ENCODE peak calls at places on chromosomes 13 and 19, in seven cellular contexts. One of them, this sample, is unnamed.

GRCh38 chr13:83765796-83766195 is 116.5 kb downstream of the SLITRK1 start:
- DNase-seq in body of pancreas: no peak
- DNase-seq in lower leg skin: no peak
- DNase-seq in upper lobe of left lung: no peak
- DNase-seq in uterus: no peak
- DNase-seq in heart left ventricle: no peak
- DNase-seq in tibial nerve: no peak
- DNase-seq in this sample: no peak

GRCh38 chr13:79459906-79460305 is 21.0 kb upstream of the NDFIP2 start:
- DNase-seq in heart left ventricle: no peak
- DNase-seq in upper lobe of left lung: no peak
- DNase-seq in uterus: no peak
- DNase-seq in body of pancreas: no peak
- DNase-seq in tibial nerve: no peak
- DNase-seq in lower leg skin: no peak
- DNase-seq in this sample: no peak

GRCh38 chr19:17686592-17687042 is 1.5 kb downstream of the UNC13A start:
- DNase-seq in heart left ventricle: peak
- DNase-seq in upper lobe of left lung: no peak
- DNase-seq in uterus: no peak
- DNase-seq in tibial nerve: no peak
- DNase-seq in body of pancreas: peak
- DNase-seq in lower leg skin: no peak
- DNase-seq in this sample: peak

GRCh38 chr13:95833713-95834112 is 156.8 kb downstream of the DNAJC3 start:
- DNase-seq in heart left ventricle: no peak
- DNase-seq in upper lobe of left lung: no peak
- DNase-seq in uterus: no peak
- DNase-seq in lower leg skin: no peak
- DNase-seq in body of pancreas: no peak
- DNase-seq in tibial nerve: no peak
- DNase-seq in this sample: no peak

GRCh38 chr13:26614721-26615120 is 57.2 kb downstream of the WASF3 start:
- DNase-seq in heart left ventricle: no peak
- DNase-seq in tibial nerve: no peak
- DNase-seq in uterus: no peak
- DNase-seq in upper lobe of left lung: no peak
- DNase-seq in body of pancreas: no peak
- DNase-seq in lower leg skin: no peak
- DNase-seq in this sample: no peak

GRCh38 chr19:34300380-34300779 is 46.0 kb downstream of the GARRE1 start:
- DNase-seq in tibial nerve: no peak
- DNase-seq in lower leg skin: no peak
- DNase-seq in uterus: no peak
- DNase-seq in upper lobe of left lung: no peak
- DNase-seq in body of pancreas: no peak
- DNase-seq in heart left ventricle: no peak
- DNase-seq in this sample: no peak

GRCh38 chr13:35598790-35599369 is 122.4 kb upstream of the MAB21L1 start:
- DNase-seq in heart left ventricle: no peak
- DNase-seq in body of pancreas: no peak
- DNase-seq in upper lobe of left lung: no peak
- DNase-seq in lower leg skin: no peak
- DNase-seq in tibial nerve: no peak
- DNase-seq in uterus: no peak
- DNase-seq in this sample: no peak

GRCh38 chr13:103099894-103100293 is 33.7 kb upstream of the SLC10A2 start:
- DNase-seq in heart left ventricle: no peak
- DNase-seq in upper lobe of left lung: no peak
- DNase-seq in lower leg skin: no peak
- DNase-seq in uterus: no peak
- DNase-seq in body of pancreas: no peak
- DNase-seq in tibial nerve: no peak
- DNase-seq in this sample: no peak

GRCh38 chr13:39259371-39259770 is 221.1 kb downstream of the NHLRC3 start:
- DNase-seq in heart left ventricle: no peak
- DNase-seq in uterus: no peak
- DNase-seq in upper lobe of left lung: no peak
- DNase-seq in body of pancreas: no peak
- DNase-seq in lower leg skin: no peak
- DNase-seq in tibial nerve: no peak
- DNase-seq in this sample: no peak

GRCh38 chr13:51838235-51838846 is 6.6 kb downstream of the TMEM272 start:
- DNase-seq in lower leg skin: no peak
- DNase-seq in body of pancreas: no peak
- DNase-seq in uterus: no peak
- DNase-seq in heart left ventricle: no peak
- DNase-seq in upper lobe of left lung: no peak
- DNase-seq in tibial nerve: no peak
- DNase-seq in this sample: no peak

GRCh38 chr13:99854376-99854775 is 117.2 kb downstream of the ZIC5 start:
- DNase-seq in heart left ventricle: no peak
- DNase-seq in lower leg skin: no peak
- DNase-seq in upper lobe of left lung: no peak
- DNase-seq in uterus: no peak
- DNase-seq in body of pancreas: no peak
- DNase-seq in tibial nerve: no peak
- DNase-seq in this sample: no peak

GRCh38 chr19:13228561-13228960 is 78.3 kb downstream of the IER2 start:
- DNase-seq in tibial nerve: no peak
- DNase-seq in uterus: no peak
- DNase-seq in heart left ventricle: no peak
- DNase-seq in lower leg skin: no peak
- DNase-seq in body of pancreas: no peak
- DNase-seq in upper lobe of left lung: no peak
- DNase-seq in this sample: no peak

GRCh38 chr19:1261512-1261862 is 7.6 kb upstream of the CIRBP start:
- DNase-seq in tibial nerve: no peak
- DNase-seq in upper lobe of left lung: no peak
- DNase-seq in uterus: no peak
- DNase-seq in lower leg skin: no peak
- DNase-seq in heart left ventricle: no peak
- DNase-seq in body of pancreas: no peak
- DNase-seq in this sample: no peak

GRCh38 chr19:1260749-1261511 is 8.2 kb upstream of the CIRBP start:
- DNase-seq in upper lobe of left lung: peak
- DNase-seq in lower leg skin: peak
- DNase-seq in uterus: peak
- DNase-seq in tibial nerve: peak
- DNase-seq in body of pancreas: peak
- DNase-seq in heart left ventricle: peak
- DNase-seq in this sample: peak

GRCh38 chr19:1262687-1263123 is 6.4 kb upstream of the CIRBP start:
- DNase-seq in tibial nerve: no peak
- DNase-seq in upper lobe of left lung: no peak
- DNase-seq in lower leg skin: no peak
- DNase-seq in heart left ventricle: no peak
- DNase-seq in body of pancreas: no peak
- DNase-seq in uterus: no peak
- DNase-seq in this sample: peak

GRCh38 chr19:1263198-1263597 is 5.9 kb upstream of the CIRBP start:
- DNase-seq in uterus: no peak
- DNase-seq in tibial nerve: no peak
- DNase-seq in lower leg skin: no peak
- DNase-seq in upper lobe of left lung: no peak
- DNase-seq in heart left ventricle: no peak
- DNase-seq in body of pancreas: no peak
- DNase-seq in this sample: no peak

DNA sequence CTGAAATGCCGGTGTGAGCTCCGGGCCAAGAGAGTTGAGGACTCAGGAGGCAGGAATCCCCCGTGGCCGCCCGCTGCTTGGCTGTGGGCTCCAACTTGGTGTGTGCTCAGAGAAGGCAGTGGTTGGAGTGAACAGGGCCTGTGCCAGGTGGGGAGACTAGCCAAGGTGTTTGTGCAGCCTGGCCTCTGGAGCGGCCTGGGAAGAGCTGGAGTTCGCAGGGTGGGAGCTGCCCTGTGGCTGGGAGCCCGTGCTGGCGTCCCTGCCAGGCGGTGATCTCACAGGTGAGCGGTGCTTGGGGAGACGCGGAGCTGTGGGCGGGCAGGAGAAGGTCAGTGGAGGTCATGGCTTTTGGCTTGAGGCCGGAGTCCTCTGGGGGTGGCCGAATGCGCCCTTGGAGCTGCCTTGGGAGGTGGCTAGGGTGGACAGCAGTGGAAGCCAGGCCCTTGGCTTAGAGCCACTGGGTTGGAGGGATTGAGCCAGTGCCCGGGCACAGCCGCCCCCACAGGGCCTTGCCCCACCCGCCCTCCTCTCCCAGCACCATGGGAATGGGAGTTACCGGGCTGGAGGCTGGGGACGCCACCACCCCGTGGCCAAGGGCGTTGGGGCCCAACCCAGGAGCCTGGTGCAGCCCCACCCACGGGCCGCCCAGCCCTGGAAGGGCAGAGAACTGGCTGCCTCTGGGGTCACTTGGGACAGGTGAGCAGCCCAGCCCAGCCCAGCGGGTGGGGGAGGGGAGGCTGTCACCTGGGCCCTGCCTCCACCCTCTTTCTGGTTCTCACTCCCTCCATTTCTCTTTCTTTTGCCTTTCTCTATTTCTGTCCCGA is 7.1 kb upstream of the CIRBP start:
- DNase-seq in tibial nerve: peak
- DNase-seq in uterus: peak
- DNase-seq in upper lobe of left lung: peak
- DNase-seq in lower leg skin: no peak
- DNase-seq in heart left ventricle: peak
- DNase-seq in body of pancreas: peak
- DNase-seq in this sample: peak
- TF ChIP-seq POLR2A in tibial nerve: no peak
- TF ChIP-seq POLR2A in uterus: no peak
- TF ChIP-seq POLR2A in upper lobe of left lung: no peak
- TF ChIP-seq POLR2A in lower leg skin: no peak
- TF ChIP-seq POLR2A in heart left ventricle: no peak
- TF ChIP-seq POLR2A in body of pancreas: peak
- TF ChIP-seq POLR2A in this sample: no peak

GRCh38 chr19:41554902-41555301 is 21.1 kb upstream of the CEACAM21 start:
- DNase-seq in uterus: no peak
- DNase-seq in lower leg skin: no peak
- DNase-seq in body of pancreas: no peak
- DNase-seq in heart left ventricle: no peak
- DNase-seq in tibial nerve: no peak
- DNase-seq in upper lobe of left lung: no peak
- DNase-seq in this sample: no peak

GRCh38 chr19:41552558-41552957 is 23.4 kb upstream of the CEACAM21 start:
- DNase-seq in upper lobe of left lung: no peak
- DNase-seq in uterus: no peak
- DNase-seq in heart left ventricle: no peak
- DNase-seq in lower leg skin: no peak
- DNase-seq in body of pancreas: no peak
- DNase-seq in tibial nerve: no peak
- DNase-seq in this sample: no peak

GRCh38 chr19:41555752-41556151 is 20.2 kb upstream of the CEACAM21 start:
- DNase-seq in body of pancreas: no peak
- DNase-seq in upper lobe of left lung: no peak
- DNase-seq in heart left ventricle: no peak
- DNase-seq in lower leg skin: no peak
- DNase-seq in uterus: no peak
- DNase-seq in tibial nerve: no peak
- DNase-seq in this sample: no peak

GRCh38 chr19:41551711-41552110 is 24.3 kb upstream of the CEACAM21 start:
- DNase-seq in body of pancreas: no peak
- DNase-seq in uterus: no peak
- DNase-seq in tibial nerve: no peak
- DNase-seq in upper lobe of left lung: no peak
- DNase-seq in heart left ventricle: no peak
- DNase-seq in lower leg skin: no peak
- DNase-seq in this sample: no peak

GRCh38 chr19:41553804-41554203 is 22.2 kb upstream of the CEACAM21 start:
- DNase-seq in upper lobe of left lung: no peak
- DNase-seq in tibial nerve: no peak
- DNase-seq in heart left ventricle: no peak
- DNase-seq in uterus: no peak
- DNase-seq in body of pancreas: no peak
- DNase-seq in lower leg skin: no peak
- DNase-seq in this sample: no peak
- H3K4me3 ChIP-seq in upper lobe of left lung: no peak
- H3K4me3 ChIP-seq in tibial nerve: no peak
- H3K4me3 ChIP-seq in heart left ventricle: no peak
- H3K4me3 ChIP-seq in uterus: no peak
- H3K4me3 ChIP-seq in body of pancreas: no peak
- H3K4me3 ChIP-seq in lower leg skin: no peak
- H3K4me3 ChIP-seq in this sample: no peak

DNA sequence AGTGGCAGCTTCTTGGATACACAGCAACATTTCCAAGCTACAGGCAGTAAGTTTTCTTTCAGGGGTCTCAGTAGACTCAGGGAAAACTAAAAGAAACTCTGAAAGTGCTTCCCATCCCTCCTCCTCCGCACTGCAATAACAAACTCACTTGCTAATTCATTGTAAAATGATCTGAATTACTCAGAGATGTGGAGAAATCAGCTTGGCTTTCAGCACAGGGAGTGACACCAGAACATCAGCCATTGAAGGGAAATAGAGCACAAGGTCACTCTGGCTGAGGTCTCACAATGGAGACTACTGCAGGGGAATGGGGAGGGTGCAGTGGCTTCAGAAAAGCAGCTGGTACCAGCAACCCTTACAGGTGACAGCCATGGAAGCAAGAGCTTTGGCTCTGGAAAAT is 137.3 kb upstream of the SERP2 start:
- DNase-seq in body of pancreas: no peak
- DNase-seq in tibial nerve: no peak
- DNase-seq in heart left ventricle: no peak
- DNase-seq in uterus: peak
- DNase-seq in upper lobe of left lung: no peak
- DNase-seq in lower leg skin: peak
- DNase-seq in this sample: no peak
- TF ChIP-seq POLR2A in body of pancreas: no peak
- TF ChIP-seq POLR2A in tibial nerve: no peak
- TF ChIP-seq POLR2A in heart left ventricle: no peak
- TF ChIP-seq POLR2A in uterus: no peak
- TF ChIP-seq POLR2A in upper lobe of left lung: no peak
- TF ChIP-seq POLR2A in lower leg skin: no peak
- TF ChIP-seq POLR2A in this sample: peak

DNA sequence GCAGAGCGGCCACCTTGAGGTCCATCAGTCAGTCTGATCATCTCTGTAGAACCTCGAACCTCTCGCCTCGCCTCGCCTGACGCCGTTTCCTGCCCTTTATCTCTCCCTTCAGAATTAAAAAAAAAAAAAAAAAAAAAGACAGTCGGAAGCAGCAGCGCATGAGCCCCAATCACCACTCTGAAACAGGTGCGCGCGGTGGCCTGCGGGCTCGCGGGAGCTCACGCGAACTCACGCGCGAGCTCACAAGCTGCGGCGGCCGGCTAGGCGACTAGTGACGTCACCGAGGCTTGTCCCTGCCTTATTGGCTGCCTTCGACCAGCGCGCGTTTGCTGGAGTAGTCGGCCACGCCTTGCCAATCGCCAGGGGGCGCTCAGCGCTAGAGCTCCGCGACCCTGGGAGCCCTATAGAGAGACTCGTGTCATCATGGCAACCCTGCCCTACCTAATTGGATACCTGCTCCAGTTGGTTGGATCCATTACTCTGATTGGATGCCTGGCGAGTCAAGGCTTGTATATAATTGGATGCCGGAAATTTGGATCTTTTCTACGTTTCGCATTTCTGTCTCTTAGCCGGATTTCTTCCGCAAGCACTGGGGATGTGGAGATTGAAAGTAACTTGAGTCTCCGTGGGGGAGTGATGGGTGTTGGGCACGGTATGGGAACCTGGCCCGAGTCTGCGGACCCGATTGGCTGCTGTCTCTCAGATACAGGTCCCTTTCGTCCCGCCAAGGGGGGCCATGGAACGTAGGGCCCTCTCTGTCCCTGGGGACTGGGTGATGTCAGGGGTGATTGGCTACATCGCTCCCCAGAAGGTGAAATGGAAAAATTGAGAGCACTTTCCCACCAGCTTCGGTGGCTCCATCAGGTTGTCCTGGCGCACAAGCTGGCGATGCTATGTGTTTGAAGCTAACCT is 31.6 kb downstream of the SYT3 start:
- DNase-seq in tibial nerve: no peak
- DNase-seq in heart left ventricle: peak
- DNase-seq in lower leg skin: peak
- DNase-seq in body of pancreas: peak
- DNase-seq in upper lobe of left lung: peak
- DNase-seq in uterus: peak
- DNase-seq in this sample: peak
- H3K4me3 ChIP-seq in tibial nerve: no peak
- H3K4me3 ChIP-seq in heart left ventricle: no peak
- H3K4me3 ChIP-seq in lower leg skin: no peak
- H3K4me3 ChIP-seq in body of pancreas: no peak
- H3K4me3 ChIP-seq in upper lobe of left lung: no peak
- H3K4me3 ChIP-seq in uterus: no peak
- H3K4me3 ChIP-seq in this sample: no peak

This sample was measured in adrenal gland.